ENCODE peak calls at places on chromosomes 4 and X, in four cellular contexts. U is fibroblast of lung, A is choroid plexus epithelial cell, W is transverse colon. R is an unnamed sample.

GRCh38 chr4:40536032-40536431 is 93.6 kb downstream of the RBM47 start:
- DNase-seq in U (no peak), A (no peak), W (no peak), R (no peak)

GRCh38 chr4:85760521-85760920 is 285.6 kb downstream of the ARHGAP24 start:
- DNase-seq in A (no peak), W (no peak), U (no peak), R (no peak)

GRCh38 chrX:96538104-96538725 is 146.4 kb upstream of the DIAPH2 start:
- DNase-seq in U (no peak), W (peak), A (no peak), R (no peak)

GRCh38 chr4:77927991-77928925 is 65.6 kb downstream of the MRPL1 start:
- DNase-seq in U (peak), A (peak), W (peak), R (no peak)

GRCh38 chr4:36111180-36111579 is 133.1 kb downstream of the ARAP2 start:
- DNase-seq in A (peak), W (no peak), U (peak), R (no peak)

GRCh38 chrX:97854071-97854470 is 970.4 kb downstream of the RPA4 start:
- DNase-seq in W (no peak), A (no peak), U (no peak), R (no peak)

GRCh38 chr4:157220026-157220881 is at the start of gene GRIA2:
- DNase-seq in W (no peak), A (peak), U (peak), R (no peak)

GRCh38 chr4:137502730-137503129 is 29.6 kb downstream of the PCDH18 start:
- DNase-seq in U (no peak), W (no peak), A (no peak), R (no peak)

GRCh38 chr4:55617587-55618197 is 18.4 kb downstream of the NMU start:
- DNase-seq in W (no peak), U (no peak), A (no peak), R (no peak)

GRCh38 chr4:183633476-183634058 is 25.4 kb downstream of the RWDD4 start:
- DNase-seq in W (no peak), U (no peak), A (no peak), R (no peak)

GRCh38 chrX:84865113-84865512 is 138.6 kb upstream of the APOOL start:
- DNase-seq in W (no peak), A (peak), U (peak), R (no peak)
- H3K4me3 ChIP-seq in W (no peak), A (no peak), U (no peak), R (no peak)

GRCh38 chrX:26783512-26784225 is 567.7 kb downstream of the MAGEB5 start:
- DNase-seq in A (peak), U (peak), W (no peak), R (no peak)
- TF ChIP-seq CTCF in A (peak), U (peak), W (no peak), R (peak)

GRCh38 chrX:130110379-130111219 is at the start of gene ELF4:
- DNase-seq in A (peak), U (peak), W (peak), R (no peak)
- H3K4me3 ChIP-seq in A (peak), U (peak), W (peak), R (peak)

GRCh38 chr4:107742196-107742595 is 22.2 kb upstream of the PAPSS1 start:
- DNase-seq in A (no peak), W (no peak), U (no peak), R (no peak)
- TF ChIP-seq CTCF in A (no peak), W (no peak), U (no peak), R (no peak)

DNA sequence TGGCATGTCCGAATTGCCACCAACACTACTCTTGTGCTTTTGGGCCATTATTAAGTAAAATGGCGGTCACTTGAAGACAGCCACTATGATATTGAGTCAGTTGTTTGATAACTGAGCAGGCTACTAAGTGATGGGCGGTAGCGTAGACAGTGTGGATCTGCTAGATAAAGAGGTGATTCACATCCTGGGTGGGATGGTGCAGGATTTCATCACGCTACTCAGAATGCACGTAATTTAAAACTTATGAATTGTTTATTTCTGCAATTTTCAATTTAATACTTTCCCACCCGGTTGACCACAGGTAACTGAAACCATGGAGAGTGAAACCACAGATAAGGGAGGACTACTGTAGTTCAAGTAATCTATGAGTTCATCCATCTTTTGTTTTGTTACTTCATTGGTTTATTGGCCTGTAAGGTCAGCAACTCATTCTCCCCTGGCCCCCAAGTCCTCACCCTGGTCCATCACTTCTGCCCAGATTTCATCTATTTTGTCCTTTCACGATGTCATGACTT is 2.9 kb downstream of the ARAF start:
- DNase-seq in A (peak), U (no peak), W (no peak), R (no peak)
- H3K4me3 ChIP-seq in A (no peak), U (no peak), W (no peak), R (no peak)

DNA sequence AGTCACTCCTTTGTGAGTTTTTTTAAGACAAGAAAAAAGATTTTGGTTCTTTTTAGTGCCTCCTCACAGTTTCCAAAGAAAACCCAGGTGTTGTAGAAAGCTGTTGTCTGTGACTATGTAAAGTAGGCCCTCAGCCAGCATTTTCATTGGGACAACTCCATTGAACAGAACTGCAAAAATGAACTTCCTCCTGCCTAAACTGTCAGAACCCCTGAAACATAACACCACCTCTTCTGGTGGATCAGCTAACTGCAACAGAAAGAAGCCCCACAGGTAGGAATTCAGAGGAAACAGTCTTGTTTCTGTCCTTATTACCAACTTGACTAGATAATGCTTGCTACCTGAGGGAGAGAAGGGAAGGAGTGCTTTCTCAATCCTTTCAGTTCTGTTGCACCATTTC is 3.4 kb upstream of the ATP11C start:
- DNase-seq in W (no peak), A (no peak), U (no peak), R (no peak)
- TF ChIP-seq CTCF in W (no peak), A (peak), U (no peak), R (no peak)

DNA sequence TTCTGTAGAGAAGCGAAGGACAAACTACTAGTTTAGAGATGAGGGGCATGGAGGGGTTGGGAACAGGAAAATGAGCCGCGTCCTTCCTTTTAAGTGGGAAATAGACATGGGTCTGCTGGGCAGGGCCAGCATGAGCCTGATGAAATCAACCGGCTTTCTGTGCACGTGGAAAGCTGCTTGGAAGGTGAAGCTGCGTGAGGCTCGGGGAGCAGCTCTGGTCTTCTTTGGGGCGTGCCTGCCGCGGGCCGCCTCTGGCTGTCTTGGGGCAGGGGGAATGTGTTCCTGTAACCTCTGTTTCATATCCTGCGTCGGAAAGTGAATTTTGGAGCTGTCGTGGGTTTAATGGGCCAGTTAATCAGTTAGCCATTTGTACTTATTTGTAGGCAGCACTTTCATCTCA is 70.7 kb upstream of the HGFAC start:
- DNase-seq in A (peak), U (no peak), W (no peak), R (no peak)
- H3K4me3 ChIP-seq in A (peak), U (no peak), W (no peak), R (no peak)

GRCh38 chr4:163003979-163004378 is 162.7 kb downstream of the NAF1 start:
- DNase-seq in W (no peak), U (no peak), A (no peak), R (no peak)
- TF ChIP-seq CTCF in W (no peak), U (no peak), A (no peak), R (no peak)

GRCh38 chr4:47752214-47752613 is 85.7 kb downstream of the CORIN start:
- DNase-seq in W (no peak), A (no peak), U (no peak), R (no peak)
- H3K4me3 ChIP-seq in W (no peak), A (no peak), U (no peak), R (no peak)

GRCh38 chrX:74520291-74520690 is 94.1 kb downstream of the RLIM start:
- DNase-seq in W (no peak), U (no peak), A (no peak), R (no peak)
- TF ChIP-seq CTCF in W (no peak), U (no peak), A (no peak), R (no peak)

R was measured in AG04449.